ENCODE peak calls at places on chromosome 10, in four cellular contexts. One of them, this sample, is unnamed.
A peak's percentile ranks its signal among the peaks of the same experiment; 100 is the strongest.

GRCh38 chr10:16280595-16280994 is 156.2 kb upstream of the PTER start:
- DNase-seq in mesendoderm: no peak
- DNase-seq in IMR-90: no peak
- DNase-seq in H9: no peak
- DNase-seq in this sample: no peak

GRCh38 chr10:129929343-129930297 is 34.5 kb downstream of the EBF3 start:
- DNase-seq in H9: peak; percentile 50
- DNase-seq in mesendoderm: peak; percentile 39
- DNase-seq in IMR-90: no peak
- DNase-seq in this sample: no peak

GRCh38 chr10:27285093-27285492 is 44.5 kb upstream of the ACBD5 start:
- DNase-seq in mesendoderm: peak; percentile 45
- DNase-seq in H9: peak; percentile 29
- DNase-seq in IMR-90: peak; percentile 2
- DNase-seq in this sample: no peak

GRCh38 chr10:110010076-110011069 is 2.6 kb downstream of the ADD3 start:
- DNase-seq in H9: no peak
- DNase-seq in IMR-90: peak; percentile 55
- DNase-seq in mesendoderm: no peak
- DNase-seq in this sample: no peak

GRCh38 chr10:24207781-24208611 is 942 bp upstream of the KIAA1217 start:
- DNase-seq in IMR-90: no peak
- DNase-seq in mesendoderm: peak; percentile 53
- DNase-seq in H9: no peak
- DNase-seq in this sample: peak; percentile 48

GRCh38 chr10:19824397-19825342 is 8.4 kb downstream of the PLXDC2 start:
- DNase-seq in H9: no peak
- DNase-seq in mesendoderm: no peak
- DNase-seq in IMR-90: no peak
- DNase-seq in this sample: no peak

GRCh38 chr10:94320285-94320914 is 42.3 kb downstream of the NOC3L start:
- DNase-seq in mesendoderm: peak; percentile 72
- DNase-seq in IMR-90: peak; percentile 52
- DNase-seq in H9: peak; percentile 63
- DNase-seq in this sample: peak; percentile 63

GRCh38 chr10:31319602-31320178 is 674 bp downstream of the ZEB1 start:
- DNase-seq in IMR-90: no peak
- DNase-seq in mesendoderm: no peak
- DNase-seq in H9: no peak
- DNase-seq in this sample: no peak

GRCh38 chr10:102629661-102630614 is 14.3 kb upstream of the TRIM8 start:
- DNase-seq in mesendoderm: peak; percentile 98
- DNase-seq in IMR-90: peak; percentile 91
- DNase-seq in H9: peak; percentile 90
- DNase-seq in this sample: peak; percentile 73

GRCh38 chr10:104032144-104032775 is 53.4 kb downstream of the COL17A1 start:
- DNase-seq in mesendoderm: peak; percentile 30
- DNase-seq in IMR-90: no peak
- DNase-seq in H9: peak; percentile 52
- DNase-seq in this sample: no peak

GRCh38 chr10:28684157-28684985 is 7.0 kb downstream of the BAMBI start:
- DNase-seq in mesendoderm: peak; percentile 63
- DNase-seq in H9: no peak
- DNase-seq in IMR-90: no peak
- DNase-seq in this sample: no peak

GRCh38 chr10:28679941-28680752 is 2.8 kb downstream of the BAMBI start:
- DNase-seq in mesendoderm: peak; percentile 48
- DNase-seq in IMR-90: no peak
- DNase-seq in H9: no peak
- DNase-seq in this sample: no peak

GRCh38 chr10:28681928-28682750 is 4.8 kb downstream of the BAMBI start:
- DNase-seq in IMR-90: no peak
- DNase-seq in mesendoderm: no peak
- DNase-seq in H9: no peak
- DNase-seq in this sample: no peak

GRCh38 chr10:28678687-28679457 is 1.6 kb downstream of the BAMBI start:
- DNase-seq in H9: no peak
- DNase-seq in IMR-90: peak; percentile 24
- DNase-seq in mesendoderm: peak; percentile 74
- DNase-seq in this sample: no peak

GRCh38 chr10:28681345-28681763 is 4.0 kb downstream of the BAMBI start:
- DNase-seq in IMR-90: no peak
- DNase-seq in mesendoderm: peak; percentile 40
- DNase-seq in H9: no peak
- DNase-seq in this sample: no peak
- H3K4ac ChIP-seq in IMR-90: no peak overlapping the region
- H3K4ac ChIP-seq in mesendoderm: no peak overlapping the region
- H3K4ac ChIP-seq in H9: no peak overlapping the region
- H3K4ac ChIP-seq in this sample: no peak overlapping the region

DNA sequence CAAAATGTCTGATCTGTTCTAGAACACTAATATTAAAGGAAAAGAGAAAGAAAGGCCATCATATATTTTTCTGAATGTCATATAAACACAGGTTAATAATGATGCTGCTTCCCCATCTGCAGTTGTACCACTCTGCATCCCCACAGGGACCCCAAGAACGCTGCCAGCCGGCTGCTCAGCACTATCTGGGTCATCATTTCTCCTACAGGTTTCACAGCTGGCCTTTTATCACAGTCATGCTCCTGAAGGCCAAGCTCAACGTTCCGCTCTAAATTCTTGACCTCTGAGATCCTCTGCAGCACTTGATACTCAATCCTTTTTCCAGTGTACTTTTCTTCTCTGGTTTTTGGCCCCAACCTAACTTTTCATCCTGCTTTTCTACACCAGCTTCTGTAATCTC is 4.8 kb downstream of the IDI1 start:
- DNase-seq in IMR-90: no peak
- DNase-seq in H9: no peak
- DNase-seq in mesendoderm: no peak
- DNase-seq in this sample: no peak
- H3K4ac ChIP-seq in IMR-90: no peak overlapping the region
- H3K4ac ChIP-seq in H9: no peak overlapping the region
- H3K4ac ChIP-seq in mesendoderm: no peak overlapping the region
- H3K4ac ChIP-seq in this sample: no peak overlapping the region

GRCh38 chr10:99529483-99530107 is 3.1 kb upstream of the NKX2-3 start:
- DNase-seq in IMR-90: no peak
- DNase-seq in H9: no peak
- DNase-seq in mesendoderm: no peak
- DNase-seq in this sample: no peak
- H3K4ac ChIP-seq in IMR-90: no peak overlapping the region
- H3K4ac ChIP-seq in H9: no peak overlapping the region
- H3K4ac ChIP-seq in mesendoderm: no peak overlapping the region
- H3K4ac ChIP-seq in this sample: no peak overlapping the region

GRCh38 chr10:121135512-121135911 is 284.4 kb downstream of the WDR11 start:
- DNase-seq in mesendoderm: no peak
- DNase-seq in IMR-90: no peak
- DNase-seq in H9: no peak
- DNase-seq in this sample: no peak

GRCh38 chr10:121132278-121132672 is 281.1 kb downstream of the WDR11 start:
- DNase-seq in mesendoderm: no peak
- DNase-seq in IMR-90: no peak
- DNase-seq in H9: no peak
- DNase-seq in this sample: no peak

GRCh38 chr10:121134711-121135110 is 283.5 kb downstream of the WDR11 start:
- DNase-seq in mesendoderm: no peak
- DNase-seq in IMR-90: no peak
- DNase-seq in H9: no peak
- DNase-seq in this sample: no peak

GRCh38 chr10:121138112-121138860 is 287.1 kb downstream of the WDR11 start:
- DNase-seq in IMR-90: no peak
- DNase-seq in mesendoderm: no peak
- DNase-seq in H9: no peak
- DNase-seq in this sample: no peak

GRCh38 chr10:121137533-121137932 is 286.4 kb downstream of the WDR11 start:
- DNase-seq in mesendoderm: no peak
- DNase-seq in H9: no peak
- DNase-seq in IMR-90: no peak
- DNase-seq in this sample: no peak
- H3K4ac ChIP-seq in mesendoderm: no peak overlapping the region
- H3K4ac ChIP-seq in H9: no peak overlapping the region
- H3K4ac ChIP-seq in IMR-90: no peak overlapping the region
- H3K4ac ChIP-seq in this sample: no peak overlapping the region

GRCh38 chr10:3755440-3756359 is 29.3 kb downstream of the KLF6 start:
- DNase-seq in mesendoderm: no peak
- DNase-seq in IMR-90: peak; percentile 64
- DNase-seq in H9: peak; percentile 10
- DNase-seq in this sample: no peak
- H3K4ac ChIP-seq in mesendoderm: no peak overlapping the region
- H3K4ac ChIP-seq in IMR-90: peak overlapping the region; percentile 40
- H3K4ac ChIP-seq in H9: no peak overlapping the region
- H3K4ac ChIP-seq in this sample: no peak overlapping the region

DNA sequence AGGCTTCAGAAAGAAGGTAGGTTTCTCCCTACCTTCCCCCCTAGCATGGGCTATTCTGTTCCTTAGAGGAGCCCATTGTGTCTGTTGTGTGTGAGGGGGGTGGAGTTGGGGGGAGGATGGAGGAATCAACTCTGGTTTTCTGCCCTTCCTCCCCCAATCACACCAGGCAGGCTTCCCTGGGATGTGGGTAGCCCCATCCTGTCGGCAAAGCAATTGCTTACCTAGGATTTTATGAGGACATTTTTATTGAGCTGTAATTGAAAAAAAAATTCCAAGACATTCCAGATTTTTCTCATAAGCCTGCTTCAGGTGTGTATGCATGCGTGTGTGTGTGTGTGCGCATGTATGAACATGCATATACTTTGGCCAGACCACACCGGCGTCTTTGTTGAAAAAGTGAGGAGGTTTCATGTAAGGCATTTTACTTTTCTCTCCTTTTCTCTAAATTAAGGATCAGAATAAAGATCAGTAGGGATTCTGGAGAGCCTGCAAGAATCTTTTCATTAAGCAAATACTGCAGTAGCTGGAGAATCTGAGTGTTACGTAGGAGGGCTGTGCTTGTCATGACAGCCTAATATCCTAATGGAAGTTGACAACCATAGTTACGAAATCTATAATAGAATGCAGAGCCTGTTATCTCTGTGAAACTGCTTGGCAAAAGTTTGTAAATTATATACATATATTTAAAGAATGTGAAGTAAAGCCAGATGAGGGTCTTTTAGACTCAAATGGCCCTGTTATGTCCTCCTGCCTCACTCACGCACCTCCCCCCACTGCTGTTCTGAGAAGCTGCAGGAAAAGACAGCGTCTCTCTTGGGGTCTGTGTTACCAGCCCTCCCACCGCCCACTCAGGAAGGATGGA is 27.3 kb upstream of the SAMD8 start:
- DNase-seq in IMR-90: peak; percentile 59
- DNase-seq in H9: no peak
- DNase-seq in mesendoderm: no peak
- DNase-seq in this sample: no peak
- H3K4ac ChIP-seq in IMR-90: no peak overlapping the region
- H3K4ac ChIP-seq in H9: no peak overlapping the region
- H3K4ac ChIP-seq in mesendoderm: no peak overlapping the region
- H3K4ac ChIP-seq in this sample: no peak overlapping the region

GRCh38 chr10:62045765-62046521 is 144.4 kb downstream of the ARID5B start:
- DNase-seq in H9: no peak
- DNase-seq in IMR-90: peak; percentile 95
- DNase-seq in mesendoderm: peak; percentile 53
- DNase-seq in this sample: peak; percentile 24

GRCh38 chr10:62047960-62048383 is 146.5 kb downstream of the ARID5B start:
- DNase-seq in mesendoderm: no peak
- DNase-seq in H9: no peak
- DNase-seq in IMR-90: no peak
- DNase-seq in this sample: no peak

GRCh38 chr10:62048473-62048872 is 147.0 kb downstream of the ARID5B start:
- DNase-seq in H9: no peak
- DNase-seq in IMR-90: no peak
- DNase-seq in mesendoderm: no peak
- DNase-seq in this sample: no peak

GRCh38 chr10:62046522-62047239 is 145.2 kb downstream of the ARID5B start:
- DNase-seq in mesendoderm: peak; percentile 81
- DNase-seq in IMR-90: peak; percentile 47
- DNase-seq in H9: no peak
- DNase-seq in this sample: no peak

GRCh38 chr10:62047240-62047897 is 145.9 kb downstream of the ARID5B start:
- DNase-seq in IMR-90: peak; percentile 81
- DNase-seq in mesendoderm: no peak
- DNase-seq in H9: no peak
- DNase-seq in this sample: no peak
- H3K4ac ChIP-seq in IMR-90: peak overlapping the region; percentile 92
- H3K4ac ChIP-seq in mesendoderm: no peak overlapping the region
- H3K4ac ChIP-seq in H9: no peak overlapping the region
- H3K4ac ChIP-seq in this sample: no peak overlapping the region

This sample was measured in neuronal stem cell.